ENCODE peak calls at places on chromosomes 11 and 22, in four cellular contexts. One of them, this sample, is unnamed.

GRCh38 chr22:45537734-45538181 is 35.1 kb downstream of the FBLN1 start:
- DNase-seq in H9: no peak
- DNase-seq in H1: no peak
- DNase-seq in IMR-90: peak
- DNase-seq in this sample: no peak

GRCh38 chr11:77710358-77710757 is 72.8 kb upstream of the CLNS1A start:
- DNase-seq in H9: no peak
- DNase-seq in H1: no peak
- DNase-seq in IMR-90: peak
- DNase-seq in this sample: no peak

GRCh38 chr11:93407777-93408401 is 77.3 kb downstream of the DEUP1 start:
- DNase-seq in H9: no peak
- DNase-seq in H1: no peak
- DNase-seq in IMR-90: peak
- DNase-seq in this sample: no peak

GRCh38 chr22:17222503-17222902 is 3.3 kb upstream of the ADA2 start:
- DNase-seq in H9: no peak
- DNase-seq in H1: no peak
- DNase-seq in IMR-90: no peak
- DNase-seq in this sample: no peak

GRCh38 chr11:76790251-76790650 is 7.1 kb downstream of the TSKU start:
- DNase-seq in H9: no peak
- DNase-seq in H1: no peak
- DNase-seq in IMR-90: no peak
- DNase-seq in this sample: no peak

GRCh38 chr22:33083212-33083611 is 25.0 kb upstream of the SYN3 start:
- DNase-seq in H9: no peak
- DNase-seq in H1: no peak
- DNase-seq in IMR-90: no peak
- DNase-seq in this sample: peak

GRCh38 chr11:64729851-64730382 is 6.9 kb upstream of the NRXN2 start:
- DNase-seq in H9: peak
- DNase-seq in H1: peak
- DNase-seq in IMR-90: no peak
- DNase-seq in this sample: peak

GRCh38 chr11:108929241-108929640 is 264.4 kb downstream of the DDX10 start:
- DNase-seq in H9: no peak
- DNase-seq in H1: no peak
- DNase-seq in IMR-90: peak
- DNase-seq in this sample: no peak

GRCh38 chr11:8310743-8311298 is 47.1 kb upstream of the LMO1 start:
- DNase-seq in H9: no peak
- DNase-seq in H1: no peak
- DNase-seq in IMR-90: no peak
- DNase-seq in this sample: no peak

GRCh38 chr11:113796663-113797259 is 17.2 kb downstream of the CLDN25 start:
- DNase-seq in H9: no peak
- DNase-seq in H1: no peak
- DNase-seq in IMR-90: peak
- DNase-seq in this sample: peak

GRCh38 chr11:9073826-9074225 is 17.6 kb downstream of the SCUBE2 start:
- DNase-seq in H9: no peak
- DNase-seq in H1: peak
- DNase-seq in IMR-90: no peak
- DNase-seq in this sample: no peak

GRCh38 chr11:37973926-37974325 is 1375.9 kb upstream of the RAG2 start:
- DNase-seq in H9: no peak
- DNase-seq in H1: no peak
- DNase-seq in IMR-90: no peak
- DNase-seq in this sample: no peak

GRCh38 chr11:36306888-36307287 is 10.8 kb downstream of the PRR5L start:
- DNase-seq in H9: no peak
- DNase-seq in H1: no peak
- DNase-seq in IMR-90: no peak
- DNase-seq in this sample: peak

GRCh38 chr22:24803064-24803542 is 2.9 kb upstream of the SGSM1 start:
- DNase-seq in H9: peak
- DNase-seq in H1: peak
- DNase-seq in IMR-90: peak
- DNase-seq in this sample: peak

GRCh38 chr22:29128891-29129643 is 56.2 kb downstream of the KREMEN1 start:
- DNase-seq in H9: no peak
- DNase-seq in H1: no peak
- DNase-seq in IMR-90: peak
- DNase-seq in this sample: no peak

GRCh38 chr11:78310500-78310909 is 107.1 kb downstream of the GAB2 start:
- DNase-seq in H9: no peak
- DNase-seq in H1: no peak
- DNase-seq in IMR-90: peak
- DNase-seq in this sample: no peak

GRCh38 chr11:128632151-128632791 is 44.9 kb upstream of the ETS1 start:
- DNase-seq in H9: peak
- DNase-seq in H1: peak
- DNase-seq in IMR-90: peak
- DNase-seq in this sample: peak

GRCh38 chr22:20511578-20512259 is 4.3 kb downstream of the MED15 start:
- DNase-seq in H9: no peak
- DNase-seq in H1: no peak
- DNase-seq in IMR-90: no peak
- DNase-seq in this sample: no peak

GRCh38 chr11:47611240-47611863 is 17.1 kb upstream of the C1QTNF4 start:
- DNase-seq in H9: no peak
- DNase-seq in H1: no peak
- DNase-seq in IMR-90: no peak
- DNase-seq in this sample: no peak

GRCh38 chr11:69409812-69410645 is 71.4 kb upstream of the LINC01488 start:
- DNase-seq in H9: no peak
- DNase-seq in H1: no peak
- DNase-seq in IMR-90: no peak
- DNase-seq in this sample: no peak

GRCh38 chr11:105881027-105881426 is 141.0 kb downstream of the MSANTD4 start:
- DNase-seq in H9: no peak
- DNase-seq in H1: no peak
- DNase-seq in IMR-90: no peak
- DNase-seq in this sample: no peak

DNA sequence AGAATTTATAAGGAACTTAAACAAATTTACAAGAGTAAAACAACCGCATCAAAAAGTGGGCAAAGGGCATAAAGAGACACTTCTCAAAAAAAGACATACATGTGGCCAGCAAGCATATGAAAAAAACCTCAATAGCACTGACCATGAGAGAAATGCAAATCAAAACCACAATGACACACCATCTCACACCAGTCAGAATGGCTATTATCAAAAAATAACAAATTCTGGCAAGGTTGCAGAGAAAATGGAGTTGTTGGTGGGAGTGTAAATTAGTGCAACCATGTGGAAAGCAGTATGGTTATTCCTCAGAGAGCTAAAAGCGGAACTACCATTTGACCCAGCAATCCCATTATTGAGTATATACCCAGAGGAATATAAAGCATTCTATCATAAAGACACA is 866.8 kb upstream of the TENM4 start:
- DNase-seq in H9: no peak
- DNase-seq in H1: no peak
- DNase-seq in IMR-90: no peak
- DNase-seq in this sample: no peak
- H3K56ac ChIP-seq in H9: no peak
- H3K56ac ChIP-seq in H1: no peak
- H3K56ac ChIP-seq in IMR-90: no peak
- H3K56ac ChIP-seq in this sample: no peak

DNA sequence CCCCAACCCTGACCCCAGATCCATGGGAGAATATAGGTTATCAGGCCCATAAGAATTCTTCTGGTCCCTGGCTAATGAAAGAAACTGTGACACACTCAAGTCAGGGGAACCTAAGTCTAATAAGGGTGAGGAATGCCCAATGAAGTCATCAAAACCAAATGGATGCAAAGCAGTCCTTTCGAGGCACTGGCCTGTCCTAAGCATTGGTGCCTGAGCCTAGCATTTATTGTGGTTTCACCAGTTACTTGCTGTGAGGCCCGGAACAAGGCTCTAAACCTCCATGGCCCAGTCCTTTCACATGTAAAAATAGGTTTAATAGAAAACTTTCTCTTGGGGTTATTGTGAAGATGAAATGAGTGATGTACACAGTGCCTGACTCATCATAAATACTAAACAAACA is 712.6 kb downstream of the DLG2 start:
- DNase-seq in H9: no peak
- DNase-seq in H1: no peak
- DNase-seq in IMR-90: no peak
- DNase-seq in this sample: no peak
- H2BK15ac ChIP-seq in H9: no peak
- H2BK15ac ChIP-seq in H1: no peak
- H2BK15ac ChIP-seq in IMR-90: no peak
- H2BK15ac ChIP-seq in this sample: no peak

GRCh38 chr22:37194750-37195149 is 6.7 kb upstream of the C1QTNF6 start:
- DNase-seq in H9: no peak
- DNase-seq in H1: no peak
- DNase-seq in IMR-90: no peak
- DNase-seq in this sample: no peak
- H3K4ac ChIP-seq in H9: no peak
- H3K4ac ChIP-seq in H1: no peak
- H3K4ac ChIP-seq in IMR-90: no peak
- H3K4ac ChIP-seq in this sample: no peak

GRCh38 chr11:1401001-1401445 is 11.3 kb downstream of the BRSK2 start:
- DNase-seq in H9: no peak
- DNase-seq in H1: no peak
- DNase-seq in IMR-90: no peak
- DNase-seq in this sample: no peak

GRCh38 chr11:1401656-1402221 is 12.0 kb downstream of the BRSK2 start:
- DNase-seq in H9: peak
- DNase-seq in H1: peak
- DNase-seq in IMR-90: peak
- DNase-seq in this sample: peak

GRCh38 chr11:1398506-1399235 is 8.9 kb downstream of the BRSK2 start:
- DNase-seq in H9: no peak
- DNase-seq in H1: no peak
- DNase-seq in IMR-90: no peak
- DNase-seq in this sample: no peak

GRCh38 chr11:1399386-1400167 is 9.8 kb downstream of the BRSK2 start:
- DNase-seq in H9: no peak
- DNase-seq in H1: no peak
- DNase-seq in IMR-90: no peak
- DNase-seq in this sample: no peak

GRCh38 chr11:1400168-1401000 is 10.7 kb downstream of the BRSK2 start:
- DNase-seq in H9: no peak
- DNase-seq in H1: no peak
- DNase-seq in IMR-90: no peak
- DNase-seq in this sample: no peak
- H3K56ac ChIP-seq in H9: no peak
- H3K56ac ChIP-seq in H1: no peak
- H3K56ac ChIP-seq in IMR-90: no peak
- H3K56ac ChIP-seq in this sample: no peak

DNA sequence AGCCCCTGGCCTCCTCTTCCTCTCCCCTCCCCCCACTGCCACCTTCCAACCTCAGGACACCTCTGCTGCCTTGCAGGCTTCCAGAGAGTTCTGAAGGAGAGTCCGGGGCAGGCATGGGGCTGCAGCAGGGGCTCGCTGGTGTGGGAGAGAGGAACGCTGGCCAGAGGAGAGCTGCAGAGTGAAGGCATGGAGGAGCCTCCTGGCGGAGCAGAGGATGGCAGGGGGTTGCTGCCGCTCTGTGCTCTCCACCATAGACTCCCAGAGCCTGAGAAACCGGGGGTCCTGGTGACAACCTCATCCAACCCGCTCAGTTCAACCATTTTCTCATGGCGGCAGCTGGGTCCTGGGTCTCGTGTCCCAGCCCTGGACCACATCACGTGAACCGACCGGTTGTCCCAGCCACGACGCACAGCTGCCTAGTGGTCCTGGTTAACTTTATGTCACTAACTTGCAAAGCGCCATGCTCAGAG is 17.5 kb downstream of the MRGPRG start:
- DNase-seq in H9: no peak
- DNase-seq in H1: no peak
- DNase-seq in IMR-90: no peak
- DNase-seq in this sample: no peak
- H2BK15ac ChIP-seq in H9: no peak
- H2BK15ac ChIP-seq in H1: no peak
- H2BK15ac ChIP-seq in IMR-90: no peak
- H2BK15ac ChIP-seq in this sample: no peak

GRCh38 chr22:38750104-38750503 is 5.7 kb downstream of the SUN2 start:
- DNase-seq in H9: no peak
- DNase-seq in H1: no peak
- DNase-seq in IMR-90: no peak
- DNase-seq in this sample: no peak

GRCh38 chr22:38751066-38751421 is 4.8 kb downstream of the SUN2 start:
- DNase-seq in H9: no peak
- DNase-seq in H1: no peak
- DNase-seq in IMR-90: no peak
- DNase-seq in this sample: no peak

GRCh38 chr22:38750638-38751037 is 5.2 kb downstream of the SUN2 start:
- DNase-seq in H9: no peak
- DNase-seq in H1: no peak
- DNase-seq in IMR-90: no peak
- DNase-seq in this sample: no peak

GRCh38 chr22:38745676-38746460 is 9.9 kb downstream of the SUN2 start:
- DNase-seq in H9: no peak
- DNase-seq in H1: no peak
- DNase-seq in IMR-90: no peak
- DNase-seq in this sample: no peak

DNA sequence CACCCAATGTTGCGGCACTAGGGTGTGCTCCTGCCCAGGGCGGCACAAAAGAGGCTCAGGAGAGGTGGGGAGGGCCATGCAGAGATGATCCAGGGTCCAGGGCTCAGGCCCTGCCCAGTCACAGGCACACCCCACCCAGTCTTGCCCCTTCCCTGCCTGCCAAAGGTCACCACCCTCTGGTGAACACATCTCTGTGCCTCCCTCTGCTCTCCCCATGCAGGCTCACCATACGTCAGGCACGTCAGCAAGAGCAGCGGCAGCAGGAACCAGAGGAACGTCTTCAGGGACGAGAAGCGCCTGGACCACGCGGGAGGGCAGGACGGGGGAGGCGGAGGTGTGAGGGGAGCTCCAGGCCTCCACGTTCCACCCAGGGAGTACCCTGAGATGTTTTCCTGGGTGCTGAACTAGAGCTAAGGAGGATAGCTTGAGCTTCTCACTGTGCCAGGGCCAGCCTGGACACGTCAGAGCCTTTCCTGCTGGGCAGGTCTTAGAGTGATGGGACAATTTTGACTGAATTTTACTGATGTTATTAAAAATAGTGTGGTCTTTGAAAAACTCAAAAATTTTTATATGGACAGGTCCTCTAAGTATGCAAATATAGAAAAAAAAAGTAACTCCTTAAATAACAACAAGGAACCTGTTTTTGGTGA is 7.2 kb downstream of the SUN2 start:
- DNase-seq in H9: no peak
- DNase-seq in H1: no peak
- DNase-seq in IMR-90: no peak
- DNase-seq in this sample: no peak
- H3K4ac ChIP-seq in H9: no peak
- H3K4ac ChIP-seq in H1: peak
- H3K4ac ChIP-seq in IMR-90: no peak
- H3K4ac ChIP-seq in this sample: no peak

This sample was measured in mesendoderm.